ENCODE peak calls at places on chromosomes 13 and 19, in four cellular contexts. One of them, this sample, is unnamed.
A peak's percentile ranks its signal among the peaks of the same experiment; 100 is the strongest.

GRCh38 chr19:1057185-1057857 is 9.6 kb upstream of the ARHGAP45 start:
- DNase-seq in NCI-H345: peak; percentile 58
- DNase-seq in activated naive CD4-positive, alpha-beta T cell: no peak
- DNase-seq in stimulated activated CD4-positive, alpha-beta T cell treated with anti-CD3 and anti-CD28 coated beads, Interleukin-4, amount 100 ng/mL, for 48 hours: no peak
- DNase-seq in this sample: no peak

GRCh38 chr19:47447470-47448359 is 24.0 kb downstream of the SLC8A2 start:
- DNase-seq in NCI-H345: peak; percentile 40
- DNase-seq in activated naive CD4-positive, alpha-beta T cell: peak; percentile 25
- DNase-seq in stimulated activated CD4-positive, alpha-beta T cell treated with anti-CD3 and anti-CD28 coated beads, Interleukin-4, amount 100 ng/mL, for 48 hours: peak; percentile 54
- DNase-seq in this sample: peak; percentile 72

GRCh38 chr13:66574606-66575005 is 655.5 kb downstream of the PCDH9 start:
- DNase-seq in NCI-H345: no peak
- DNase-seq in activated naive CD4-positive, alpha-beta T cell: no peak
- DNase-seq in stimulated activated CD4-positive, alpha-beta T cell treated with anti-CD3 and anti-CD28 coated beads, Interleukin-4, amount 100 ng/mL, for 48 hours: no peak
- DNase-seq in this sample: no peak

GRCh38 chr13:113550453-113550852 is 34.1 kb upstream of the TFDP1 start:
- DNase-seq in NCI-H345: no peak
- DNase-seq in activated naive CD4-positive, alpha-beta T cell: no peak
- DNase-seq in stimulated activated CD4-positive, alpha-beta T cell treated with anti-CD3 and anti-CD28 coated beads, Interleukin-4, amount 100 ng/mL, for 48 hours: no peak
- DNase-seq in this sample: no peak

GRCh38 chr13:112793545-112794445 is 104.0 kb downstream of the ATP11A start:
- DNase-seq in NCI-H345: no peak
- DNase-seq in activated naive CD4-positive, alpha-beta T cell: no peak
- DNase-seq in stimulated activated CD4-positive, alpha-beta T cell treated with anti-CD3 and anti-CD28 coated beads, Interleukin-4, amount 100 ng/mL, for 48 hours: no peak
- DNase-seq in this sample: no peak

GRCh38 chr13:47611664-47612288 is 389.3 kb downstream of the SUCLA2 start:
- DNase-seq in NCI-H345: no peak
- DNase-seq in activated naive CD4-positive, alpha-beta T cell: no peak
- DNase-seq in stimulated activated CD4-positive, alpha-beta T cell treated with anti-CD3 and anti-CD28 coated beads, Interleukin-4, amount 100 ng/mL, for 48 hours: no peak
- DNase-seq in this sample: peak; percentile 49

GRCh38 chr13:107554355-107554905 is 660.9 kb downstream of the LIG4 start:
- DNase-seq in NCI-H345: peak; percentile 53
- DNase-seq in activated naive CD4-positive, alpha-beta T cell: no peak
- DNase-seq in stimulated activated CD4-positive, alpha-beta T cell treated with anti-CD3 and anti-CD28 coated beads, Interleukin-4, amount 100 ng/mL, for 48 hours: no peak
- DNase-seq in this sample: no peak

GRCh38 chr13:112222971-112223370 is 153.2 kb upstream of the SPACA7 start:
- DNase-seq in NCI-H345: no peak
- DNase-seq in activated naive CD4-positive, alpha-beta T cell: no peak
- DNase-seq in stimulated activated CD4-positive, alpha-beta T cell treated with anti-CD3 and anti-CD28 coated beads, Interleukin-4, amount 100 ng/mL, for 48 hours: no peak
- DNase-seq in this sample: no peak

GRCh38 chr13:108609353-108609752 is 20.1 kb upstream of the MYO16 start:
- DNase-seq in NCI-H345: no peak
- DNase-seq in activated naive CD4-positive, alpha-beta T cell: no peak
- DNase-seq in stimulated activated CD4-positive, alpha-beta T cell treated with anti-CD3 and anti-CD28 coated beads, Interleukin-4, amount 100 ng/mL, for 48 hours: no peak
- DNase-seq in this sample: no peak

GRCh38 chr19:40739871-40740703 is 10.2 kb downstream of the ACTMAP start:
- DNase-seq in NCI-H345: no peak
- DNase-seq in activated naive CD4-positive, alpha-beta T cell: no peak
- DNase-seq in stimulated activated CD4-positive, alpha-beta T cell treated with anti-CD3 and anti-CD28 coated beads, Interleukin-4, amount 100 ng/mL, for 48 hours: no peak
- DNase-seq in this sample: no peak

GRCh38 chr13:39943711-39944110 is 288.2 kb downstream of the COG6 start:
- DNase-seq in NCI-H345: no peak
- DNase-seq in activated naive CD4-positive, alpha-beta T cell: no peak
- DNase-seq in stimulated activated CD4-positive, alpha-beta T cell treated with anti-CD3 and anti-CD28 coated beads, Interleukin-4, amount 100 ng/mL, for 48 hours: no peak
- DNase-seq in this sample: no peak

GRCh38 chr13:61500176-61500575 is 84.5 kb upstream of the PCDH20 start:
- DNase-seq in NCI-H345: no peak
- DNase-seq in activated naive CD4-positive, alpha-beta T cell: no peak
- DNase-seq in stimulated activated CD4-positive, alpha-beta T cell treated with anti-CD3 and anti-CD28 coated beads, Interleukin-4, amount 100 ng/mL, for 48 hours: no peak
- DNase-seq in this sample: no peak

GRCh38 chr13:30718661-30719520 is 16.5 kb upstream of the ALOX5AP start:
- DNase-seq in NCI-H345: no peak
- DNase-seq in activated naive CD4-positive, alpha-beta T cell: no peak
- DNase-seq in stimulated activated CD4-positive, alpha-beta T cell treated with anti-CD3 and anti-CD28 coated beads, Interleukin-4, amount 100 ng/mL, for 48 hours: no peak
- DNase-seq in this sample: peak; percentile 73

GRCh38 chr19:44809856-44810554 is 1.1 kb downstream of the BCAM start:
- DNase-seq in NCI-H345: no peak
- DNase-seq in activated naive CD4-positive, alpha-beta T cell: no peak
- DNase-seq in stimulated activated CD4-positive, alpha-beta T cell treated with anti-CD3 and anti-CD28 coated beads, Interleukin-4, amount 100 ng/mL, for 48 hours: no peak
- DNase-seq in this sample: no peak

GRCh38 chr13:112750570-112750969 is 60.7 kb downstream of the ATP11A start:
- DNase-seq in NCI-H345: no peak
- DNase-seq in activated naive CD4-positive, alpha-beta T cell: no peak
- DNase-seq in stimulated activated CD4-positive, alpha-beta T cell treated with anti-CD3 and anti-CD28 coated beads, Interleukin-4, amount 100 ng/mL, for 48 hours: no peak
- DNase-seq in this sample: no peak

GRCh38 chr13:113656831-113657671 is 947 bp downstream of the ATP4B start:
- DNase-seq in NCI-H345: no peak
- DNase-seq in activated naive CD4-positive, alpha-beta T cell: no peak
- DNase-seq in stimulated activated CD4-positive, alpha-beta T cell treated with anti-CD3 and anti-CD28 coated beads, Interleukin-4, amount 100 ng/mL, for 48 hours: no peak
- DNase-seq in this sample: no peak

GRCh38 chr19:49689133-49690072 is at the start of gene ADM5:
- DNase-seq in NCI-H345: peak; percentile 59
- DNase-seq in activated naive CD4-positive, alpha-beta T cell: peak; percentile 29
- DNase-seq in stimulated activated CD4-positive, alpha-beta T cell treated with anti-CD3 and anti-CD28 coated beads, Interleukin-4, amount 100 ng/mL, for 48 hours: no peak
- DNase-seq in this sample: peak; percentile 69

GRCh38 chr19:39531834-39532232 is 819 bp downstream of the EID2B start:
- DNase-seq in NCI-H345: no peak
- DNase-seq in activated naive CD4-positive, alpha-beta T cell: no peak
- DNase-seq in stimulated activated CD4-positive, alpha-beta T cell treated with anti-CD3 and anti-CD28 coated beads, Interleukin-4, amount 100 ng/mL, for 48 hours: no peak
- DNase-seq in this sample: no peak